ENCODE peak calls at places on chromosomes 4 and X, in eight cellular contexts. Y, O, H, L, E, S, Q and C are unnamed samples.

GRCh38 chrX:136353519-136354095 is 52.8 kb downstream of the ADGRG4 start:
- DNase-seq in Y (no peak), O (no peak), H (no peak), L (no peak), E (no peak), S (no peak), Q (no peak), C (no peak)

GRCh38 chr4:28279249-28279648 is 1418.6 kb downstream of the STIM2 start:
- DNase-seq in Y (no peak), O (no peak), H (no peak), L (no peak), E (no peak), S (no peak), Q (no peak), C (no peak)

GRCh38 chr4:165548702-165549101 is 169.9 kb downstream of the CPE start:
- DNase-seq in Y (no peak), O (no peak), H (no peak), L (no peak), E (no peak), S (no peak), Q (no peak), C (no peak)

GRCh38 chrX:31314921-31315320 is 243.1 kb upstream of the FTHL17 start:
- DNase-seq in Y (no peak), O (no peak), H (no peak), L (no peak), E (no peak), S (no peak), Q (no peak), C (no peak)

GRCh38 chrX:47610506-47610905 is 9.2 kb downstream of the SYN1 start:
- DNase-seq in Y (no peak), O (no peak), H (no peak), L (no peak), E (no peak), S (no peak), Q (no peak), C (no peak)

GRCh38 chrX:69285881-69286545 is 120.8 kb upstream of the PJA1 start:
- DNase-seq in Y (peak; percentile 88), O (peak; percentile 10), H (peak; percentile 4), L (no peak), E (peak; percentile 21), S (peak; percentile 18), Q (peak; percentile 80), C (peak; percentile 60)

GRCh38 chrX:37349131-37350033 is at the start of gene PRRG1:
- DNase-seq in Y (peak; percentile 80), O (peak; percentile 51), H (peak; percentile 61), L (peak; percentile 79), E (no peak), S (peak; percentile 80), Q (peak; percentile 75), C (peak; percentile 72)

GRCh38 chr4:2417765-2418651 is at the start of gene ZFYVE28:
- DNase-seq in Y (peak; percentile 86), O (no peak), H (no peak), L (no peak), E (no peak), S (no peak), Q (no peak), C (peak; percentile 82)

GRCh38 chr4:23614284-23614892 is 275.5 kb downstream of the PPARGC1A start:
- DNase-seq in Y (no peak), O (no peak), H (no peak), L (no peak), E (no peak), S (no peak), Q (no peak), C (no peak)

GRCh38 chrX:129771266-129771995 is 8.3 kb upstream of the SASH3 start:
- DNase-seq in Y (peak; percentile 75), O (no peak), H (no peak), L (no peak), E (no peak), S (no peak), Q (no peak), C (no peak)

GRCh38 chrX:30483996-30484395 is 93.6 kb downstream of the TASL start:
- DNase-seq in Y (no peak), O (no peak), H (no peak), L (no peak), E (no peak), S (no peak), Q (no peak), C (no peak)

GRCh38 chr4:124203613-124204284 is 508.8 kb downstream of the ANKRD50 start:
- DNase-seq in Y (no peak), O (no peak), H (no peak), L (no peak), E (no peak), S (no peak), Q (no peak), C (no peak)

GRCh38 chr4:114076865-114077264 is 97.4 kb upstream of the ARSJ start:
- DNase-seq in Y (no peak), O (no peak), H (no peak), L (no peak), E (no peak), S (no peak), Q (no peak), C (no peak)

GRCh38 chr4:67929447-67929846 is 33.8 kb downstream of the TMPRSS11A start:
- DNase-seq in Y (no peak), O (no peak), H (no peak), L (no peak), E (no peak), S (no peak), Q (no peak), C (no peak)

GRCh38 chrX:53281321-53281822 is at the start of gene IQSEC2:
- DNase-seq in Y (peak; percentile 79), O (no peak), H (no peak), L (peak; percentile 87), E (no peak), S (peak; percentile 36), Q (peak; percentile 75), C (no peak)